ENCODE peak calls at places on chromosomes 4 and X, in eight cellular contexts. One of them, this sample, is unnamed.

GRCh38 chr4:40621229-40621591 is 8.5 kb downstream of the RBM47 start:
- DNase-seq in AG04450: no peak
- DNase-seq in transverse colon: no peak
- DNase-seq in neural progenitor cell: no peak
- DNase-seq in mucosa of descending colon: no peak
- DNase-seq in OCI-LY7: peak
- DNase-seq in GM12865: peak
- DNase-seq in cardiac muscle cell: no peak
- DNase-seq in this sample: no peak

GRCh38 chr4:98929341-98930267 is 671 bp upstream of the EIF4E start:
- DNase-seq in OCI-LY7: peak
- DNase-seq in cardiac muscle cell: no peak
- DNase-seq in GM12865: peak
- DNase-seq in transverse colon: peak
- DNase-seq in AG04450: peak
- DNase-seq in mucosa of descending colon: peak
- DNase-seq in neural progenitor cell: no peak
- DNase-seq in this sample: peak

GRCh38 chr4:188110036-188110435 is 633 bp upstream of the TRIML2 start:
- DNase-seq in cardiac muscle cell: no peak
- DNase-seq in transverse colon: no peak
- DNase-seq in neural progenitor cell: no peak
- DNase-seq in GM12865: no peak
- DNase-seq in mucosa of descending colon: no peak
- DNase-seq in OCI-LY7: no peak
- DNase-seq in AG04450: no peak
- DNase-seq in this sample: no peak

GRCh38 chrX:38600089-38600755 is 38.9 kb downstream of the TSPAN7 start:
- DNase-seq in OCI-LY7: no peak
- DNase-seq in AG04450: no peak
- DNase-seq in transverse colon: no peak
- DNase-seq in neural progenitor cell: peak
- DNase-seq in cardiac muscle cell: no peak
- DNase-seq in mucosa of descending colon: no peak
- DNase-seq in GM12865: no peak
- DNase-seq in this sample: no peak

GRCh38 chrX:48938721-48939416 is 18.5 kb downstream of the OTUD5 start:
- DNase-seq in GM12865: peak
- DNase-seq in neural progenitor cell: no peak
- DNase-seq in mucosa of descending colon: peak
- DNase-seq in AG04450: no peak
- DNase-seq in OCI-LY7: peak
- DNase-seq in transverse colon: peak
- DNase-seq in cardiac muscle cell: no peak
- DNase-seq in this sample: peak

GRCh38 chr4:158238574-158238973 is 28.3 kb downstream of the TMEM144 start:
- DNase-seq in cardiac muscle cell: no peak
- DNase-seq in neural progenitor cell: peak
- DNase-seq in transverse colon: no peak
- DNase-seq in GM12865: no peak
- DNase-seq in mucosa of descending colon: no peak
- DNase-seq in AG04450: no peak
- DNase-seq in OCI-LY7: no peak
- DNase-seq in this sample: no peak

GRCh38 chr4:4859010-4859798 is at the start of gene MSX1:
- DNase-seq in GM12865: peak
- DNase-seq in OCI-LY7: peak
- DNase-seq in AG04450: peak
- DNase-seq in mucosa of descending colon: peak
- DNase-seq in neural progenitor cell: peak
- DNase-seq in cardiac muscle cell: peak
- DNase-seq in transverse colon: peak
- DNase-seq in this sample: peak

GRCh38 chr4:121675715-121676114 is 21.1 kb downstream of the ANXA5 start:
- DNase-seq in OCI-LY7: no peak
- DNase-seq in transverse colon: no peak
- DNase-seq in neural progenitor cell: no peak
- DNase-seq in GM12865: no peak
- DNase-seq in cardiac muscle cell: peak
- DNase-seq in AG04450: no peak
- DNase-seq in mucosa of descending colon: no peak
- DNase-seq in this sample: no peak

GRCh38 chrX:115344885-115345653 is 55.6 kb downstream of the LUZP4 start:
- DNase-seq in cardiac muscle cell: peak
- DNase-seq in OCI-LY7: no peak
- DNase-seq in GM12865: no peak
- DNase-seq in neural progenitor cell: peak
- DNase-seq in transverse colon: peak
- DNase-seq in AG04450: peak
- DNase-seq in mucosa of descending colon: peak
- DNase-seq in this sample: no peak

GRCh38 chr4:23022032-23022431 is 329.3 kb downstream of the GBA3 start:
- DNase-seq in cardiac muscle cell: no peak
- DNase-seq in neural progenitor cell: no peak
- DNase-seq in OCI-LY7: no peak
- DNase-seq in GM12865: no peak
- DNase-seq in transverse colon: no peak
- DNase-seq in AG04450: no peak
- DNase-seq in mucosa of descending colon: no peak
- DNase-seq in this sample: no peak

GRCh38 chr4:127997534-127998388 is 32.6 kb downstream of the ABHD18 start:
- DNase-seq in OCI-LY7: peak
- DNase-seq in neural progenitor cell: no peak
- DNase-seq in cardiac muscle cell: peak
- DNase-seq in transverse colon: no peak
- DNase-seq in AG04450: peak
- DNase-seq in mucosa of descending colon: no peak
- DNase-seq in GM12865: peak
- DNase-seq in this sample: peak

GRCh38 chrX:56281789-56282188 is 49.6 kb downstream of the KLF8 start:
- DNase-seq in transverse colon: no peak
- DNase-seq in mucosa of descending colon: no peak
- DNase-seq in neural progenitor cell: peak
- DNase-seq in GM12865: peak
- DNase-seq in cardiac muscle cell: peak
- DNase-seq in AG04450: no peak
- DNase-seq in OCI-LY7: peak
- DNase-seq in this sample: no peak

GRCh38 chr4:128858875-128859696 is 49.6 kb downstream of the JADE1 start:
- DNase-seq in AG04450: peak
- DNase-seq in transverse colon: no peak
- DNase-seq in OCI-LY7: no peak
- DNase-seq in cardiac muscle cell: no peak
- DNase-seq in mucosa of descending colon: no peak
- DNase-seq in neural progenitor cell: no peak
- DNase-seq in GM12865: no peak
- DNase-seq in this sample: no peak

GRCh38 chrX:44875185-44875489 is 2.1 kb downstream of the KDM6A start:
- DNase-seq in neural progenitor cell: no peak
- DNase-seq in cardiac muscle cell: no peak
- DNase-seq in AG04450: no peak
- DNase-seq in OCI-LY7: no peak
- DNase-seq in mucosa of descending colon: no peak
- DNase-seq in GM12865: no peak
- DNase-seq in transverse colon: no peak
- DNase-seq in this sample: no peak

GRCh38 chr4:82643994-82644730 is 82.4 kb upstream of the TMEM150C start:
- DNase-seq in cardiac muscle cell: no peak
- DNase-seq in transverse colon: no peak
- DNase-seq in mucosa of descending colon: no peak
- DNase-seq in GM12865: no peak
- DNase-seq in OCI-LY7: no peak
- DNase-seq in AG04450: no peak
- DNase-seq in neural progenitor cell: no peak
- DNase-seq in this sample: no peak

GRCh38 chr4:99074816-99075215 is 13.8 kb downstream of the ADH5 start:
- DNase-seq in transverse colon: no peak
- DNase-seq in cardiac muscle cell: peak
- DNase-seq in GM12865: no peak
- DNase-seq in mucosa of descending colon: no peak
- DNase-seq in OCI-LY7: no peak
- DNase-seq in neural progenitor cell: no peak
- DNase-seq in AG04450: no peak
- DNase-seq in this sample: no peak

GRCh38 chr4:163681208-163681821 is 186.8 kb downstream of the TMA16 start:
- DNase-seq in AG04450: no peak
- DNase-seq in cardiac muscle cell: peak
- DNase-seq in OCI-LY7: peak
- DNase-seq in GM12865: peak
- DNase-seq in mucosa of descending colon: no peak
- DNase-seq in transverse colon: no peak
- DNase-seq in neural progenitor cell: peak
- DNase-seq in this sample: no peak

GRCh38 chrX:21873063-21873785 is 17.4 kb downstream of the YY2 start:
- DNase-seq in AG04450: no peak
- DNase-seq in OCI-LY7: no peak
- DNase-seq in cardiac muscle cell: no peak
- DNase-seq in neural progenitor cell: no peak
- DNase-seq in mucosa of descending colon: no peak
- DNase-seq in transverse colon: no peak
- DNase-seq in GM12865: no peak
- DNase-seq in this sample: no peak

GRCh38 chrX:150037041-150037440 is 98.8 kb upstream of the EOLA2 start:
- DNase-seq in OCI-LY7: no peak
- DNase-seq in cardiac muscle cell: no peak
- DNase-seq in neural progenitor cell: no peak
- DNase-seq in mucosa of descending colon: no peak
- DNase-seq in AG04450: no peak
- DNase-seq in GM12865: no peak
- DNase-seq in transverse colon: no peak
- DNase-seq in this sample: no peak

GRCh38 chrX:16552546-16552945 is 97.4 kb upstream of the S100G start:
- DNase-seq in OCI-LY7: no peak
- DNase-seq in AG04450: no peak
- DNase-seq in mucosa of descending colon: no peak
- DNase-seq in transverse colon: no peak
- DNase-seq in cardiac muscle cell: no peak
- DNase-seq in GM12865: no peak
- DNase-seq in neural progenitor cell: no peak
- DNase-seq in this sample: no peak

GRCh38 chrX:118345045-118345400 is 883 bp upstream of the WDR44 start:
- DNase-seq in OCI-LY7: no peak
- DNase-seq in transverse colon: no peak
- DNase-seq in GM12865: peak
- DNase-seq in mucosa of descending colon: no peak
- DNase-seq in cardiac muscle cell: no peak
- DNase-seq in neural progenitor cell: no peak
- DNase-seq in AG04450: no peak
- DNase-seq in this sample: no peak

GRCh38 chr4:140932646-140933045 is 176.5 kb upstream of the TBC1D9 start:
- DNase-seq in transverse colon: no peak
- DNase-seq in GM12865: no peak
- DNase-seq in AG04450: no peak
- DNase-seq in OCI-LY7: no peak
- DNase-seq in mucosa of descending colon: no peak
- DNase-seq in neural progenitor cell: no peak
- DNase-seq in cardiac muscle cell: no peak
- DNase-seq in this sample: no peak
- TF ChIP-seq CTCF in transverse colon: no peak
- TF ChIP-seq CTCF in GM12865: no peak
- TF ChIP-seq CTCF in AG04450: no peak
- TF ChIP-seq CTCF in OCI-LY7: no peak
- TF ChIP-seq CTCF in mucosa of descending colon: no peak
- TF ChIP-seq CTCF in neural progenitor cell: no peak
- TF ChIP-seq CTCF in cardiac muscle cell: no peak
- TF ChIP-seq CTCF in this sample: no peak

GRCh38 chrX:28589048-28589447 is 1.8 kb downstream of the IL1RAPL1 start:
- DNase-seq in OCI-LY7: no peak
- DNase-seq in GM12865: no peak
- DNase-seq in transverse colon: no peak
- DNase-seq in AG04450: no peak
- DNase-seq in cardiac muscle cell: no peak
- DNase-seq in neural progenitor cell: no peak
- DNase-seq in mucosa of descending colon: no peak
- DNase-seq in this sample: no peak
- H3K4me3 ChIP-seq in OCI-LY7: no peak
- H3K4me3 ChIP-seq in GM12865: no peak
- H3K4me3 ChIP-seq in transverse colon: peak
- H3K4me3 ChIP-seq in AG04450: peak
- H3K4me3 ChIP-seq in cardiac muscle cell: peak
- H3K4me3 ChIP-seq in neural progenitor cell: peak
- H3K4me3 ChIP-seq in mucosa of descending colon: no peak
- H3K4me3 ChIP-seq in this sample: no peak

DNA sequence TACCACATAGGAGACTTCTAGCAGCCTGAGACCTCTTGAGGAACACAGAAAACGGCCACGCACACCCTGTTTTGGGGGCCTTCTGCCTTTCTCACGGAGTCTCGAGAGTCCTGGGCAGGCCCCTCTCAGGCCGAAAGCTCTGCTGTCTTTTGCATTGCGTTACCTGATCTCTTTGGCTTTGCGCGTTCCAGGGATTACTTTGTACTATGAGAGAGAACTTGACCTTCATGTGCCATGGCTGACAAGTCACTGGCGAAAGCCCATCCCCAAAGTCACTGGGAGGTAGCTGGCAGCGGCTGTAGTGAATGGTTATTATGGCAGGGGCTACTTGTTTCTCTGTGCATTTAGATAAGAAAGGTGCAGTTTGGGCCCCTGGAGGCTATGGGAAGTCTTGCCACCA is 8.0 kb upstream of the NAT8L start:
- DNase-seq in AG04450: no peak
- DNase-seq in transverse colon: no peak
- DNase-seq in neural progenitor cell: peak
- DNase-seq in GM12865: no peak
- DNase-seq in mucosa of descending colon: no peak
- DNase-seq in cardiac muscle cell: no peak
- DNase-seq in OCI-LY7: no peak
- DNase-seq in this sample: no peak
- TF ChIP-seq CTCF in AG04450: no peak
- TF ChIP-seq CTCF in transverse colon: no peak
- TF ChIP-seq CTCF in neural progenitor cell: no peak
- TF ChIP-seq CTCF in GM12865: no peak
- TF ChIP-seq CTCF in mucosa of descending colon: no peak
- TF ChIP-seq CTCF in cardiac muscle cell: no peak
- TF ChIP-seq CTCF in OCI-LY7: no peak
- TF ChIP-seq CTCF in this sample: no peak

DNA sequence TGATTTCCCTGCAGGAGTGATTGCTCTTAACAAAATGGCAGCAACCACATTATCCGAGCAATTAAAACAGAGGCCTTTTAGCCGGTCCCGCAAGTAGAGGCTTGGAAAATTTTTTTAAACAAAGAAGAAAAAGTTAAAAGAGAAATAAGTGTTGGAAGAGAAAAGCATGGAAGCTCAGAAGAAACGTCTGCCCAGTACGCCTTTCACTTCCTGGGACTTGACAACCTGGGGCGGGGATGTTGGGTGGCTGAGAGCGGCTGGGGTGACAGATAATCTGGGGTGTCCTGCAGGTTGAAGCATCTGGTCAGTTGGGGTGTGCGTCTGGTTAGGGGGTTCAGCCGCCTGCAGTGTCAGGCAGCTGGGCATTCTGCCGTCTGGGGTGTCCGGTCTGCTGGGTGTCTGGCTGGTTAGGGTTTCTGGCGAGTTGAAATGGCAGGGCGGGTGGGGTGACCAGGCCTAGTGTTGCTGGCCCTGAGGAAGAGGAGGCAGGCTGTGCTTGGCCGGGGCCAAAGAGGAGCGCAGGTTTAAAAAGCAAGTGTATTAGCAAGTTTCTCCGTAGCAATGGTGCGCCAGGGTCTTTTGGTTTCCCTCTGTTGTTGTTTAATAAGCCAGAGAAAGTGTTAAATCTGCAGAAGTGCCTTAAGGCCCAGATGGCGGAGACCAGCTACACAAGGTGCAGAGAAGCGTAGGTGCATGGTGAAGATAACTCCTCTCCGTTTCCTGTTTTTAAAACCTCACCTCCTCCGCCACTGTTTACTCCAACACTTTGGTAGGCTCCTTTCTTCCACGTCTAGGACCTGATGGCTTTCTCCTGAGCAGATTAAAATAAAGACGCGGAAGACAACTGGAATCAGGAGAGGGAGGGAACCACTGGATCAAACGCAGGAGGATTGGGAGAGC is 5.6 kb downstream of the HAND2 start:
- DNase-seq in transverse colon: no peak
- DNase-seq in mucosa of descending colon: no peak
- DNase-seq in AG04450: no peak
- DNase-seq in neural progenitor cell: no peak
- DNase-seq in GM12865: no peak
- DNase-seq in OCI-LY7: no peak
- DNase-seq in cardiac muscle cell: peak
- DNase-seq in this sample: no peak
- H3K4me3 ChIP-seq in transverse colon: peak
- H3K4me3 ChIP-seq in mucosa of descending colon: no peak
- H3K4me3 ChIP-seq in AG04450: no peak
- H3K4me3 ChIP-seq in neural progenitor cell: no peak
- H3K4me3 ChIP-seq in GM12865: no peak
- H3K4me3 ChIP-seq in OCI-LY7: no peak
- H3K4me3 ChIP-seq in cardiac muscle cell: peak
- H3K4me3 ChIP-seq in this sample: no peak